ENCODE peak calls at places on chromosomes 4 and X, in seven cellular contexts. C, G, T, U, Q, E and F are unnamed samples.

GRCh38 chrX:53287493-53288138 is 6.2 kb upstream of the IQSEC2 start:
- DNase-seq in C (no peak), G (peak), T (peak), U (peak), Q (peak), E (peak), F (no peak)

GRCh38 chrX:95058815-95059214 is 1384.8 kb downstream of the FAM133A start:
- DNase-seq in C (peak), G (peak), T (no peak), U (no peak), Q (no peak), E (peak), F (no peak)

GRCh38 chrX:48913605-48914366 is 2.3 kb upstream of the SLC35A2 start:
- DNase-seq in C (no peak), G (no peak), T (no peak), U (no peak), Q (no peak), E (no peak), F (no peak)

GRCh38 chr4:127138586-127138985 is 494.2 kb upstream of the INTU start:
- DNase-seq in C (no peak), G (no peak), T (no peak), U (no peak), Q (no peak), E (no peak), F (no peak)

GRCh38 chr4:8912506-8912905 is 40.9 kb upstream of the HMX1 start:
- DNase-seq in C (no peak), G (no peak), T (no peak), U (no peak), Q (no peak), E (no peak), F (no peak)

GRCh38 chrX:154730271-154730883 is 20.5 kb downstream of the GAB3 start:
- DNase-seq in C (no peak), G (peak), T (no peak), U (peak), Q (no peak), E (peak), F (no peak)

GRCh38 chrX:82813671-82814078 is 694.4 kb upstream of the POU3F4 start:
- DNase-seq in C (peak), G (peak), T (no peak), U (no peak), Q (no peak), E (peak), F (no peak)

GRCh38 chr4:148780426-148781005 is 338.3 kb upstream of the NR3C2 start:
- DNase-seq in C (no peak), G (no peak), T (no peak), U (no peak), Q (no peak), E (no peak), F (no peak)

GRCh38 chr4:15455290-15455689 is 14.4 kb upstream of the CC2D2A start:
- DNase-seq in C (no peak), G (peak), T (no peak), U (no peak), Q (no peak), E (peak), F (no peak)

GRCh38 chrX:153352858-153353257 is 18.9 kb downstream of the ZNF275 start:
- DNase-seq in C (no peak), G (no peak), T (no peak), U (no peak), Q (no peak), E (no peak), F (no peak)

GRCh38 chrX:21166302-21166982 is 207.8 kb upstream of the CNKSR2 start:
- DNase-seq in C (peak), G (peak), T (no peak), U (no peak), Q (no peak), E (peak), F (no peak)

GRCh38 chr4:75724867-75725724 is 719 bp downstream of the USO1 start:
- DNase-seq in C (peak), G (peak), T (peak), U (peak), Q (peak), E (peak), F (peak)

GRCh38 chr4:25677157-25677556 is 21.5 kb downstream of the SLC34A2 start:
- DNase-seq in C (no peak), G (no peak), T (no peak), U (no peak), Q (no peak), E (no peak), F (no peak)

GRCh38 chr4:185924458-185924857 is 112.5 kb upstream of the SORBS2 start:
- DNase-seq in C (no peak), G (no peak), T (no peak), U (no peak), Q (no peak), E (no peak), F (no peak)

GRCh38 chr4:113584407-113585150 is 177.0 kb downstream of the CAMK2D start:
- DNase-seq in C (no peak), G (peak), T (no peak), U (no peak), Q (no peak), E (peak), F (peak)

GRCh38 chr4:5711479-5712184 is 631 bp downstream of the EVC start:
- DNase-seq in C (no peak), G (peak), T (no peak), U (peak), Q (no peak), E (peak), F (peak)

GRCh38 chr4:156347412-156348075 is 393.9 kb upstream of the CTSO start:
- DNase-seq in C (peak), G (peak), T (no peak), U (no peak), Q (no peak), E (peak), F (peak)

GRCh38 chr4:84800256-84800655 is 166.2 kb downstream of the WDFY3 start:
- DNase-seq in C (no peak), G (peak), T (no peak), U (no peak), Q (no peak), E (peak), F (no peak)

GRCh38 chr4:140004580-140005314 is 149.2 kb downstream of the MAML3 start:
- DNase-seq in C (no peak), G (peak), T (no peak), U (peak), Q (no peak), E (peak), F (peak)

GRCh38 chr4:169440446-169440845 is 169.7 kb upstream of the SH3RF1 start:
- DNase-seq in C (no peak), G (no peak), T (peak), U (no peak), Q (no peak), E (no peak), F (no peak)

GRCh38 chr4:145879598-145879997 is 59.0 kb downstream of the ZNF827 start:
- DNase-seq in C (no peak), G (peak), T (no peak), U (no peak), Q (no peak), E (peak), F (peak)

GRCh38 chr4:26609398-26609797 is 25.5 kb downstream of the TBC1D19 start:
- DNase-seq in C (no peak), G (no peak), T (no peak), U (no peak), Q (no peak), E (no peak), F (no peak)